ENCODE peak calls at places on chromosome 21, in six cellular contexts. S, E, A, D, R and B are unnamed samples.

GRCh38 chr21:34061983-34062382 is 11.4 kb upstream of the MRPS6 start:
- DNase-seq in S (no peak), E (no peak), A (peak), D (peak), R (no peak), B (no peak)

GRCh38 chr21:19807231-19807630 is 1191.0 kb upstream of the NCAM2 start:
- DNase-seq in S (no peak), E (no peak), A (no peak), D (no peak), R (no peak), B (no peak)

GRCh38 chr21:15809818-15810217 is 80.0 kb downstream of the USP25 start:
- DNase-seq in S (peak), E (peak), A (peak), D (peak), R (no peak), B (peak)

GRCh38 chr21:31184462-31184861 is 146.2 kb upstream of the KRTAP19-8 start:
- DNase-seq in S (no peak), E (no peak), A (no peak), D (peak), R (no peak), B (no peak)

GRCh38 chr21:15061747-15062146 is 3.1 kb downstream of the NRIP1 start:
- DNase-seq in S (no peak), E (no peak), A (no peak), D (no peak), R (no peak), B (no peak)

GRCh38 chr21:16181024-16181423 is 451.2 kb downstream of the USP25 start:
- DNase-seq in S (no peak), E (peak), A (peak), D (no peak), R (no peak), B (no peak)

GRCh38 chr21:28547795-28548194 is 444.9 kb downstream of the LTN1 start:
- DNase-seq in S (no peak), E (no peak), A (no peak), D (no peak), R (no peak), B (no peak)

GRCh38 chr21:25790122-25790951 is 55.6 kb downstream of the GABPA start:
- DNase-seq in S (no peak), E (peak), A (peak), D (peak), R (peak), B (peak)

GRCh38 chr21:41926068-41926806 is 27.6 kb downstream of the C2CD2 start:
- DNase-seq in S (no peak), E (peak), A (peak), D (peak), R (no peak), B (peak)

GRCh38 chr21:42002421-42002958 is 7.7 kb downstream of the ZBTB21 start:
- DNase-seq in S (no peak), E (peak), A (peak), D (no peak), R (no peak), B (peak)

GRCh38 chr21:28742527-28742926 is 250.2 kb downstream of the LTN1 start:
- DNase-seq in S (no peak), E (peak), A (peak), D (no peak), R (no peak), B (peak)

GRCh38 chr21:29656504-29657227 is 283.1 kb downstream of the GRIK1 start:
- DNase-seq in S (no peak), E (peak), A (peak), D (peak), R (no peak), B (peak)

GRCh38 chr21:42089093-42089631 is 18.0 kb downstream of the UMODL1 start:
- DNase-seq in S (no peak), E (no peak), A (no peak), D (no peak), R (no peak), B (no peak)

GRCh38 chr21:31034378-31034777 is 3.9 kb downstream of the KRTAP19-8 start:
- DNase-seq in S (no peak), E (no peak), A (peak), D (no peak), R (no peak), B (no peak)

GRCh38 chr21:33402011-33402979 is 918 bp upstream of the IFNGR2 start:
- DNase-seq in S (peak), E (peak), A (peak), D (peak), R (peak), B (peak)

GRCh38 chr21:41260428-41260827 is 56.2 kb upstream of the FAM3B start:
- DNase-seq in S (no peak), E (no peak), A (no peak), D (no peak), R (no peak), B (no peak)

GRCh38 chr21:17514124-17514481 is 1.3 kb downstream of the CXADR start:
- DNase-seq in S (no peak), E (peak), A (peak), D (no peak), R (no peak), B (no peak)

GRCh38 chr21:10430007-10430406 is 91.4 kb upstream of the TPTE start:
- DNase-seq in S (no peak), E (no peak), A (no peak), D (no peak), R (no peak), B (no peak)

GRCh38 chr21:25280061-25280460 is 327.2 kb downstream of the MRPL39 start:
- DNase-seq in S (no peak), E (no peak), A (no peak), D (no peak), R (no peak), B (no peak)

GRCh38 chr21:29235714-29236197 is 63.0 kb upstream of the BACH1 start:
- DNase-seq in S (no peak), E (no peak), A (no peak), D (no peak), R (no peak), B (no peak)

GRCh38 chr21:21439761-21440160 is 441.6 kb downstream of the NCAM2 start:
- DNase-seq in S (no peak), E (no peak), A (peak), D (no peak), R (no peak), B (peak)

GRCh38 chr21:40047993-40048730 is 180.9 kb downstream of the PCP4 start:
- DNase-seq in S (no peak), E (peak), A (no peak), D (no peak), R (no peak), B (peak)

GRCh38 chr21:23008803-23009202 is 2010.6 kb downstream of the NCAM2 start:
- DNase-seq in S (no peak), E (no peak), A (no peak), D (no peak), R (no peak), B (no peak)

GRCh38 chr21:42047821-42048613 is 23.1 kb upstream of the UMODL1 start:
- DNase-seq in S (no peak), E (peak), A (peak), D (peak), R (no peak), B (peak)

GRCh38 chr21:28177008-28177603 is 815.6 kb downstream of the LTN1 start:
- DNase-seq in S (no peak), E (no peak), A (no peak), D (no peak), R (no peak), B (no peak)

GRCh38 chr21:33820371-33820770 is 95.2 kb downstream of the ATP5PO start:
- DNase-seq in S (no peak), E (no peak), A (no peak), D (no peak), R (no peak), B (no peak)

GRCh38 chr21:42227909-42228708 is 9.2 kb downstream of the ABCG1 start:
- DNase-seq in S (peak), E (peak), A (peak), D (peak), R (peak), B (peak)

GRCh38 chr21:20169812-20170576 is 828.2 kb upstream of the NCAM2 start:
- DNase-seq in S (no peak), E (no peak), A (no peak), D (no peak), R (no peak), B (no peak)

GRCh38 chr21:28402616-28402989 is 590.1 kb downstream of the LTN1 start:
- DNase-seq in S (no peak), E (no peak), A (peak), D (no peak), R (no peak), B (peak)

GRCh38 chr21:16071082-16071481 is 341.3 kb downstream of the USP25 start:
- DNase-seq in S (no peak), E (peak), A (no peak), D (no peak), R (no peak), B (peak)

GRCh38 chr21:41393876-41394465 is 32.1 kb upstream of the MX1 start:
- DNase-seq in S (no peak), E (no peak), A (no peak), D (no peak), R (no peak), B (no peak)

GRCh38 chr21:16912075-16912474 is 600.8 kb upstream of the CXADR start:
- DNase-seq in S (no peak), E (peak), A (peak), D (no peak), R (no peak), B (peak)

GRCh38 chr21:16020878-16021277 is 291.1 kb downstream of the USP25 start:
- DNase-seq in S (no peak), E (no peak), A (no peak), D (no peak), R (no peak), B (no peak)

GRCh38 chr21:31103571-31104265 is 65.4 kb upstream of the KRTAP19-8 start:
- DNase-seq in S (no peak), E (no peak), A (no peak), D (no peak), R (no peak), B (no peak)

GRCh38 chr21:29072873-29073221 is 601 bp downstream of the CCT8 start:
- DNase-seq in S (no peak), E (peak), A (peak), D (peak), R (no peak), B (no peak)

GRCh38 chr21:15441060-15441493 is 288.7 kb upstream of the USP25 start:
- DNase-seq in S (no peak), E (no peak), A (no peak), D (no peak), R (no peak), B (no peak)

GRCh38 chr21:38402291-38402690 is 96.0 kb downstream of the ERG start:
- DNase-seq in S (no peak), E (no peak), A (no peak), D (no peak), R (no peak), B (no peak)

GRCh38 chr21:38401527-38401926 is 96.8 kb downstream of the ERG start:
- DNase-seq in S (no peak), E (no peak), A (no peak), D (no peak), R (no peak), B (no peak)

GRCh38 chr21:38402795-38403194 is 95.5 kb downstream of the ERG start:
- DNase-seq in S (no peak), E (no peak), A (no peak), D (no peak), R (no peak), B (no peak)

GRCh38 chr21:38404134-38404533 is 94.1 kb downstream of the ERG start:
- DNase-seq in S (no peak), E (no peak), A (no peak), D (no peak), R (no peak), B (no peak)

DNA sequence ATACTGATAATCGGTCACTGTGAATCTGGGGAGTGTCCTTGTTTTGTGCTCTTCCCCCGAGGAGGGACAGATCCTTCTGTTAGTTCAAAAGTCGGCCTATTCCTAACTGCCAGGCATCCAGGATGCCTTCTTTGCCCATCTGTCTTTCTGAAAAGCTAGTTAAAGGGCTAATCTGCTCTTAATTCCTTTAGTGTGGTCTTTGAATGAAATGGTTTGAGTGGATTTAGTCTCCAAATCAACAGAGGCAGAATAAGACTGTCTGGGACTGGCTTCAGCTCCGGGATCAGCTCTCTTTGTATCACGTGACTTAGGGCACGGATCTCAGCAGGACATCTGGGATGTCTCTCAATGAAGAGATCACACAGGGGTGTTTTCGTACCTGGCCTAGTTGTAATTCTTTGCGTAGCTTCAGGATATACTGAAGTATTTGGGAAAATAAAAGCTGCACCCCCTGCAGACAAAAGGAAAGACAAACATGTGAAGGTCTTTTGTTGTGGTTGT is 98.0 kb downstream of the ERG start:
- DNase-seq in S (no peak), E (no peak), A (no peak), D (no peak), R (no peak), B (no peak)
- H3K4me3 ChIP-seq in S (no peak), E (no peak), A (no peak), D (no peak), R (no peak), B (no peak)

GRCh38 chr21:35441868-35442582 is 392.9 kb upstream of the RUNX1 start:
- DNase-seq in S (no peak), E (no peak), A (no peak), D (no peak), R (no peak), B (no peak)
- TF ChIP-seq CTCF in S (no peak), E (peak), A (no peak), D (no peak), R (no peak), B (no peak)

DNA sequence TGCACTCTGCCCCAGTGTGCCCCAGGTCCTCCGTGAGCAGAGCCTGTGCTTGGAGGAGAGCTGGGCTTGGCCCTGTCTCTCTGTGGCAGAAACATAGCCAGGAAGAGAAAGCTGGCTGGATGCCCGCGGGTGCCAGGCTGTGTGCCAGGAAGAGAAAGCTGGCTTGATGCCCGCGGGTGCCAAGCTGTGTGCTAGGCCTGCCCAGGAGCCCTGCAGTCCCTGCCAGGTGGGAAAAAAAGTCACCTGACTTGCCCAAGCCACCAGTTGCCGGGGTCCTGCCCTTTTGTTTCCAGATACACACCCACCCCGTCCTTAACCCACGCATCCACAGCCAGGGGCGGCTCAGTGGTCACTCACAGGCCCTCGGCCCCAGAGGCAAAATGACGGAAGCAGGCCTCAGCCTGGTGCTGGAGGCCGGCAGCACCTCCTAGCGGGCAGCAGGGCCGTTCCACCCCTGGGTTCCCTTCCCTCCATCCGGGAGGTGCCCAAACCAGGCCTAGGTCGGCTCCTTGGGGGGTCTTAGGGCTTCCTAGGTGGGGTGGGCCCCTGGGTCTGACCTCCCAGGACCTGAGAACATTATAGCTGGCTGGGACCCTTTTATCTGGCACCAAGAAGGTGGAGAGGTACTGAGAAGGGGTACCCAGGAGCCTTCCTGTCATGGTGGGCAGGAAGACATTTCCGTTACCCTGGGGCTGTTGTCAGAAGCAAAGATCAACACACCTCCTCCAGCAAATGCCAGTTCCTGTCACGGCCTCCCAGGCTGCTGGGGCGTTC is 9.1 kb downstream of the ITGB2 start:
- DNase-seq in S (peak), E (no peak), A (no peak), D (no peak), R (no peak), B (no peak)
- H3K4me3 ChIP-seq in S (peak), E (no peak), A (no peak), D (no peak), R (no peak), B (no peak)

DNA sequence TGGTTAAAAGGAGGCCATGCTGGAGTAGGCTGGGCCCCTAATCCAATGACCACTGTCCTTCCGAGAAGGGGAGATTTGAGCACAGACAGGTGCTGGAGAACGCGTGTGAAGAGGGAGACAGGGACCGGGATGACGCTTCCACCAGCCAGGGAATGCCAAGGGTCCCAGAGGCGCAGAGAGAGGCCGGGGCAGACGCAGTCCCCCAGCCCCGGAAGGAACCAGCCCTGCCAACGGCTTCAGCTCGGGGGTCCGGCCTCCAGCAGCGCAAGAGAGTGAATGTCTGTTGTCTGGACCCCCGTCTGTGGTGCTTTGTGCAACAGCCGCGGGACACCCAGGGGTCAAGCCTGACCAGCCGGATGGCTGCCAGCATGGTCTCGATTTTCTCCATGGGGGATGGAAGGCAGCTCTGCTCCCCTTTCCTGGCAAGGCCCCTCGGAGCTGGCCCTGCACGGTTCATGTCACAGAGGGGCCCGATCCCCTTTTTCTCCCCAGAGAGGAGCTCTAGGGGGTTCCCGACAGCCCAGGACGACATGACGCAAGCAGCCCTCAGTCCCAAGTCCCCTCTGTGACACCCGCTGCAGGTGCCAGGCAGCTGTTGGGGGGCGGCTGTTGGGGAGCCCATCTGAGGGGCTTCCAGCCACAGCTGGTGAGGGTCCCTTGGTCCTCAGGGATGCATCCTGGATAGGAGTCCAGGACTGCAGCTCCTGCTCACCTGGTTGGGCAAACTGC is 73.5 kb downstream of the SIK1 start:
- DNase-seq in S (no peak), E (no peak), A (no peak), D (no peak), R (no peak), B (no peak)
- TF ChIP-seq CTCF in S (no peak), E (no peak), A (no peak), D (no peak), R (no peak), B (no peak)

GRCh38 chr21:32338209-32338921 is 39.7 kb downstream of the MRAP start:
- DNase-seq in S (no peak), E (no peak), A (no peak), D (no peak), R (no peak), B (no peak)
- H3K4me3 ChIP-seq in S (no peak), E (no peak), A (no peak), D (no peak), R (no peak), B (no peak)

GRCh38 chr21:38830667-38831525 is 25.2 kb downstream of the ETS2 start:
- DNase-seq in S (no peak), E (no peak), A (no peak), D (no peak), R (no peak), B (no peak)

GRCh38 chr21:38831526-38832467 is 26.1 kb downstream of the ETS2 start:
- DNase-seq in S (peak), E (peak), A (peak), D (peak), R (no peak), B (peak)

GRCh38 chr21:38832664-38833063 is 26.9 kb downstream of the ETS2 start:
- DNase-seq in S (no peak), E (no peak), A (no peak), D (no peak), R (no peak), B (no peak)

GRCh38 chr21:38834725-38835124 is 29.0 kb downstream of the ETS2 start:
- DNase-seq in S (no peak), E (no peak), A (no peak), D (no peak), R (no peak), B (no peak)

DNA sequence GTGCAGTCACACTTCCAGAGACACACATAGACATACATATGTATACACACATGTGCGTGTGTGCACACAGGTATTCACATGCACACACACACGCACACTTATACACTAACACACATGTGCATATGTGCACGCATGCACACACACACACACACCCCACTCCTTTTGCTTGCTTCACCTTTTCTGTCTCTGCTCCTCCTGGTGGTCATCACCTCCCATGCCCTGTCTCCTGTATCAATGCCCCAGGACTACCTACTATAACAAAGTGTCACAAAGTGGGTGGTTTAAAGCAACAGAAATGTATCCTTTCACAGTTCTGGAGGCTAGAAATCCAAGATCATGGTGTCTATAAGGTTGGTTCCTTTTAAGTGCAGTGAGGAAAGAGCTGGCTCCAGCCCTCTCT is 27.4 kb downstream of the ETS2 start:
- DNase-seq in S (no peak), E (no peak), A (no peak), D (no peak), R (no peak), B (no peak)
- TF ChIP-seq CTCF in S (no peak), E (no peak), A (peak), D (no peak), R (no peak), B (no peak)

GRCh38 chr21:26842976-26843911 is 2.0 kb downstream of the ADAMTS1 start:
- DNase-seq in S (peak), E (peak), A (peak), D (no peak), R (no peak), B (peak)
- H3K4me3 ChIP-seq in S (peak), E (peak), A (peak), D (no peak), R (peak), B (peak)

DNA sequence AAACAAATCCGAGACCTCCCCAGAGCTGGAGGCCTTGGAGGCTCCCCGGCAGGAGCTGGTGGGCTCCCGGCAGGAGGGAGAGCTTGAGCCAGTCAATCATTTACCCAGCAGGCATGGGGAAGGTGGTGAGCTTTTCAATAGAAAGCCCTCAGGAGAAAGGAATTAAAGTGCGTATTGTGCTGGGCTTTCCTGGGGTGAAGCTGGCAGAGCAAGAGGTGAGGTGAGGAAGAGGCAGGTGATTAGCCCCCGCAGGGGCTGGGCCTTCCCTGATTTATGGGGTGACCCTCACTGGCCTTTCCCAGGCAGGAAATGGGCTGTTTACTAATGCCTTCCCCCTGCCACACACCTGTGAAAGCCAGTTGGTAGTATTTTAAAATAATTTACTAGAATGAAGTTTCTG is 25.8 kb downstream of the CLDN14 start:
- DNase-seq in S (no peak), E (peak), A (no peak), D (no peak), R (no peak), B (no peak)
- TF ChIP-seq CTCF in S (no peak), E (no peak), A (no peak), D (no peak), R (no peak), B (no peak)

GRCh38 chr21:46304437-46304836 is 18.3 kb downstream of the YBEY start:
- DNase-seq in S (no peak), E (no peak), A (no peak), D (no peak), R (no peak), B (no peak)
- H3K4me3 ChIP-seq in S (no peak), E (no peak), A (no peak), D (no peak), R (no peak), B (no peak)